ENCODE peak calls at places on chromosome 21, in five cellular contexts. One of them, this sample, is unnamed.

GRCh38 chr21:15804247-15804985 is 74.6 kb downstream of the USP25 start:
- DNase-seq in PC-3: no peak
- DNase-seq in DND-41: no peak
- DNase-seq in AG04450: no peak
- DNase-seq in fibroblast of lung: no peak
- DNase-seq in this sample: no peak

GRCh38 chr21:29192999-29193563 is 62.6 kb downstream of the MAP3K7CL start:
- DNase-seq in PC-3: no peak
- DNase-seq in AG04450: no peak
- DNase-seq in fibroblast of lung: no peak
- DNase-seq in DND-41: no peak
- DNase-seq in this sample: no peak

GRCh38 chr21:35309316-35309715 is 260.2 kb upstream of the RUNX1 start:
- DNase-seq in AG04450: no peak
- DNase-seq in PC-3: no peak
- DNase-seq in DND-41: no peak
- DNase-seq in fibroblast of lung: peak
- DNase-seq in this sample: no peak

GRCh38 chr21:16211339-16212303 is 481.8 kb downstream of the USP25 start:
- DNase-seq in DND-41: no peak
- DNase-seq in PC-3: no peak
- DNase-seq in fibroblast of lung: peak
- DNase-seq in AG04450: no peak
- DNase-seq in this sample: no peak

GRCh38 chr21:27168084-27168483 is 201.2 kb upstream of the ADAMTS5 start:
- DNase-seq in AG04450: no peak
- DNase-seq in fibroblast of lung: peak
- DNase-seq in PC-3: peak
- DNase-seq in DND-41: no peak
- DNase-seq in this sample: no peak

GRCh38 chr21:46641656-46642055 is 6.2 kb downstream of the PRMT2 start:
- DNase-seq in fibroblast of lung: no peak
- DNase-seq in PC-3: no peak
- DNase-seq in AG04450: no peak
- DNase-seq in DND-41: no peak
- DNase-seq in this sample: no peak

GRCh38 chr21:46189213-46189958 is 5.1 kb upstream of the SPATC1L start:
- DNase-seq in PC-3: no peak
- DNase-seq in fibroblast of lung: peak
- DNase-seq in AG04450: no peak
- DNase-seq in DND-41: no peak
- DNase-seq in this sample: no peak

GRCh38 chr21:16422702-16423101 is 692.9 kb downstream of the USP25 start:
- DNase-seq in AG04450: no peak
- DNase-seq in DND-41: no peak
- DNase-seq in PC-3: no peak
- DNase-seq in fibroblast of lung: no peak
- DNase-seq in this sample: no peak

GRCh38 chr21:39385299-39386145 is 36.6 kb upstream of the HMGN1 start:
- DNase-seq in fibroblast of lung: peak
- DNase-seq in DND-41: no peak
- DNase-seq in AG04450: peak
- DNase-seq in PC-3: no peak
- DNase-seq in this sample: no peak

GRCh38 chr21:25967566-25968438 is 202.8 kb downstream of the APP start:
- DNase-seq in PC-3: no peak
- DNase-seq in fibroblast of lung: no peak
- DNase-seq in DND-41: no peak
- DNase-seq in AG04450: no peak
- DNase-seq in this sample: no peak

GRCh38 chr21:33386222-33386784 is 16.9 kb upstream of the IFNGR2 start:
- DNase-seq in fibroblast of lung: no peak
- DNase-seq in DND-41: no peak
- DNase-seq in PC-3: peak
- DNase-seq in AG04450: no peak
- DNase-seq in this sample: no peak

GRCh38 chr21:33388188-33388587 is 15.0 kb upstream of the IFNGR2 start:
- DNase-seq in AG04450: no peak
- DNase-seq in PC-3: no peak
- DNase-seq in DND-41: no peak
- DNase-seq in fibroblast of lung: no peak
- DNase-seq in this sample: no peak

GRCh38 chr21:33384851-33385331 is 18.3 kb upstream of the IFNGR2 start:
- DNase-seq in AG04450: no peak
- DNase-seq in fibroblast of lung: peak
- DNase-seq in PC-3: no peak
- DNase-seq in DND-41: no peak
- DNase-seq in this sample: peak

GRCh38 chr21:33380483-33380998 is 22.7 kb upstream of the IFNGR2 start:
- DNase-seq in PC-3: peak
- DNase-seq in DND-41: peak
- DNase-seq in AG04450: no peak
- DNase-seq in fibroblast of lung: peak
- DNase-seq in this sample: no peak

DNA sequence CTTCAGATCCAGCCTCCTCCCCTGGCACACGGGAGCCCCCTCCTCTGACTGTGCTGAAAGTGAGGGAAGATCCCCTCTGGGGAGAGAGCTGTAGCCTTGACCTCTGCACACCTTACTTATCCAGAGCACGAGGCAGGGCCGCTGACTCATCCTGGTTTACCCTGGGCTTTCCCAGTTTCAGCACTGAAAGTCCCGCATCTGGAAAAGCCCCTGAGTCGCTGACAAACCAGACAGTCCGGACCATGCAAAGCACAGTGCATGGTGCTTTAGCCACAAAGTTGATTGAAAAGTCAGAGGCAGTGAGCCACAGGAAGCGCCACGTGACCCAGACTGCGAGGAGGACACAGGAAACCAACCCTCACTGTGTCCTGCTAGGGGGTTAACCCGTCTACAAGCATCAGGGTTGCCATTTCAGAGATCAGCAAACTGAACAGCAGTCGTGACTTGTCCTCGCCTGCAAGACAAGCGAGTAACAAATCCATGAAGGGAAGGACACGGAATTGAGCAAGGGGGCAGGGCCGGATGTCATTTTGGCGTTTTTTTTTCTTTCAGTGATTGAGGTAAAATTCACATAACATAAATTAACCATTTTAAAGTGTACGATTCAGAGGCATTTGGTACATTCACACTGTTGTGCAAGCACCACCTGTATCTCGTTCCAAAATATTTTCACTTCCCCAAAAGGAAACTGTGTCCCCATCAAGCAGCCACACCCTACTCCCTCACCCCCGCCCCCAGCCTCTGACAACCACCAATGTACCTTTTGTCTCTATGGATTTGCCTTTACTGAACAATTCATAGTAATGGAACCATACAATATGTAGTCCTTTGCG is 19.9 kb upstream of the IFNGR2 start:
- DNase-seq in PC-3: peak
- DNase-seq in AG04450: no peak
- DNase-seq in fibroblast of lung: peak
- DNase-seq in DND-41: peak
- DNase-seq in this sample: no peak
- H3K4me3 ChIP-seq in PC-3: peak
- H3K4me3 ChIP-seq in AG04450: no peak
- H3K4me3 ChIP-seq in fibroblast of lung: no peak
- H3K4me3 ChIP-seq in DND-41: peak
- H3K4me3 ChIP-seq in this sample: peak

GRCh38 chr21:37490084-37490483 is 123.5 kb downstream of the DYRK1A start:
- DNase-seq in PC-3: no peak
- DNase-seq in AG04450: no peak
- DNase-seq in fibroblast of lung: no peak
- DNase-seq in DND-41: no peak
- DNase-seq in this sample: no peak
- H3K4me3 ChIP-seq in PC-3: no peak
- H3K4me3 ChIP-seq in AG04450: no peak
- H3K4me3 ChIP-seq in fibroblast of lung: no peak
- H3K4me3 ChIP-seq in DND-41: no peak
- H3K4me3 ChIP-seq in this sample: no peak

GRCh38 chr21:43890042-43890441 is 25.0 kb downstream of the AGPAT3 start:
- DNase-seq in AG04450: no peak
- DNase-seq in DND-41: no peak
- DNase-seq in PC-3: no peak
- DNase-seq in fibroblast of lung: no peak
- DNase-seq in this sample: no peak

GRCh38 chr21:43892334-43892733 is 27.3 kb downstream of the AGPAT3 start:
- DNase-seq in PC-3: no peak
- DNase-seq in DND-41: no peak
- DNase-seq in AG04450: no peak
- DNase-seq in fibroblast of lung: no peak
- DNase-seq in this sample: no peak

GRCh38 chr21:43893536-43894205 is 28.6 kb downstream of the AGPAT3 start:
- DNase-seq in AG04450: no peak
- DNase-seq in fibroblast of lung: no peak
- DNase-seq in PC-3: no peak
- DNase-seq in DND-41: no peak
- DNase-seq in this sample: no peak

GRCh38 chr21:43892984-43893535 is 28.0 kb downstream of the AGPAT3 start:
- DNase-seq in fibroblast of lung: no peak
- DNase-seq in DND-41: no peak
- DNase-seq in PC-3: no peak
- DNase-seq in AG04450: no peak
- DNase-seq in this sample: no peak

GRCh38 chr21:43894206-43894577 is 29.2 kb downstream of the AGPAT3 start:
- DNase-seq in AG04450: no peak
- DNase-seq in fibroblast of lung: no peak
- DNase-seq in DND-41: no peak
- DNase-seq in PC-3: no peak
- DNase-seq in this sample: no peak
- H3K4me3 ChIP-seq in AG04450: no peak
- H3K4me3 ChIP-seq in fibroblast of lung: no peak
- H3K4me3 ChIP-seq in DND-41: no peak
- H3K4me3 ChIP-seq in PC-3: no peak
- H3K4me3 ChIP-seq in this sample: no peak

GRCh38 chr21:18244721-18245486 is at the start of gene CHODL:
- DNase-seq in DND-41: no peak
- DNase-seq in PC-3: no peak
- DNase-seq in AG04450: no peak
- DNase-seq in fibroblast of lung: peak
- DNase-seq in this sample: no peak
- H3K4me3 ChIP-seq in DND-41: no peak
- H3K4me3 ChIP-seq in PC-3: no peak
- H3K4me3 ChIP-seq in AG04450: no peak
- H3K4me3 ChIP-seq in fibroblast of lung: no peak
- H3K4me3 ChIP-seq in this sample: no peak

GRCh38 chr21:33562389-33562788 is 19.6 kb downstream of the SON start:
- DNase-seq in AG04450: no peak
- DNase-seq in fibroblast of lung: no peak
- DNase-seq in DND-41: no peak
- DNase-seq in PC-3: no peak
- DNase-seq in this sample: no peak

GRCh38 chr21:33560965-33561364 is 18.1 kb downstream of the SON start:
- DNase-seq in PC-3: no peak
- DNase-seq in AG04450: no peak
- DNase-seq in fibroblast of lung: no peak
- DNase-seq in DND-41: no peak
- DNase-seq in this sample: no peak

GRCh38 chr21:33559813-33560212 is 17.0 kb downstream of the SON start:
- DNase-seq in AG04450: no peak
- DNase-seq in DND-41: no peak
- DNase-seq in PC-3: no peak
- DNase-seq in fibroblast of lung: no peak
- DNase-seq in this sample: no peak

GRCh38 chr21:33558777-33559421 is 16.1 kb downstream of the SON start:
- DNase-seq in PC-3: no peak
- DNase-seq in DND-41: no peak
- DNase-seq in fibroblast of lung: peak
- DNase-seq in AG04450: no peak
- DNase-seq in this sample: no peak

DNA sequence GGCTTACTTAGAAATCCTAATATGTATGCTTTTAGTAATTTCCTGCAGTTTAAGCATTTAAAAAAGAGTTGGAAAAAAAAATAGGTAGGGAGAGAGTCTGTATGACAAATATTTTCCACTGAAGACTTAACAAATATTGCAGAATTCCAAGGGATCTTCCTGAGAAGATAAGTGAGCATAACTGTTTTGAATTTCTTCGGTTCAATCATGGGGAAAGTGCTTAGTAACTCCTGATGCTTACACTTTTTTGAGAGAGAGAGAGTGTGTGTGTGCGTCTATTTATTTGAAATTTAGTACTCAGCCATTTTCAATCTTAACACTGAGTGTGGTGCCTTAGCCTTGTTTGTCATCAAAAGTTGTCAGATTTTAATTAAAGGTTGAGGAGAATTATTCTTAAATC is 18.5 kb downstream of the SON start:
- DNase-seq in AG04450: no peak
- DNase-seq in fibroblast of lung: no peak
- DNase-seq in PC-3: no peak
- DNase-seq in DND-41: no peak
- DNase-seq in this sample: no peak
- H3K4me3 ChIP-seq in AG04450: no peak
- H3K4me3 ChIP-seq in fibroblast of lung: no peak
- H3K4me3 ChIP-seq in PC-3: no peak
- H3K4me3 ChIP-seq in DND-41: no peak
- H3K4me3 ChIP-seq in this sample: no peak

DNA sequence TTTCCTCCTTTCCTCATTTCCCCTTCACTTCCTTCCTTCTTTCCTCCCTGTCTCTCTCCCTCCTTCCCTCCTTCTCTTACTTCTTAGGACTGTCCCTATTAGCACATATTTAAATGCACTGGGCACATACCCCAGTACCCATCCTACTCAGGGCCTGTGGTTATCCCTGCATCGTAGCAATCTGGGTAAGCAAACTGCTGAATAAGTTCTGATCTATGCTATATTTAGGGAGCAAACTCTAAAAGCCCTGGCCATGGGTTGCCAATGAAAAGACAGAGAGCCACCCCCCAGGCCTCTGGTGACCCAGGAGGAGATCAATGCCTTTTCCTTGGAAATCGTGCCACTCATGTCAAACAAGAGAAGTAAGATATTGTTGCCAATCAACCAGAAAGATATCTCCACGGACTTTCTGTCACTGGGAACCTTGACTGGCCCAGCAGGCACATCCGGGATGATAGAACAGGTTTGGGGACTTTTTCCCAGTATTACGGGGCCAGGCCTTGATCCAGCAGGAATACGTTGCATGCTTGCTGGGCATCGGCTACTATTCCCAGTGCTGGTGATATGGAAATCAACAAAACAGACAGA is 5.4 kb downstream of the FAM3B start:
- DNase-seq in PC-3: peak
- DNase-seq in DND-41: no peak
- DNase-seq in fibroblast of lung: no peak
- DNase-seq in AG04450: no peak
- DNase-seq in this sample: no peak
- H3K4me3 ChIP-seq in PC-3: no peak
- H3K4me3 ChIP-seq in DND-41: no peak
- H3K4me3 ChIP-seq in fibroblast of lung: no peak
- H3K4me3 ChIP-seq in AG04450: no peak
- H3K4me3 ChIP-seq in this sample: no peak

This sample was measured in Jurkat, Clone E6-1.